ENCODE peak calls at places on chromosomes 11 and 22, in nine cellular contexts. S, U, B, J, R, F, Y, X and O are unnamed samples.

GRCh38 chr11:97772696-97773095 is 1248.1 kb upstream of the CNTN5 start:
- DNase-seq in S (no peak), U (no peak), B (no peak), J (no peak), R (no peak), F (no peak), Y (no peak), X (no peak), O (no peak)

GRCh38 chr11:110507328-110507727 is 77.6 kb downstream of the FDX1 start:
- DNase-seq in S (no peak), U (no peak), B (no peak), J (no peak), R (no peak), F (no peak), Y (no peak), X (no peak), O (no peak)

GRCh38 chr11:134120921-134121526 is 52.2 kb downstream of the JAM3 start:
- DNase-seq in S (no peak), U (peak; percentile 78), B (no peak), J (no peak), R (peak; percentile 39), F (no peak), Y (no peak), X (no peak), O (peak; percentile 46)

GRCh38 chr11:119536801-119537200 is 113.8 kb upstream of the THY1 start:
- DNase-seq in S (no peak), U (no peak), B (no peak), J (no peak), R (no peak), F (no peak), Y (no peak), X (no peak), O (no peak)

GRCh38 chr22:47965066-47965465 is 1202.6 kb downstream of the TBC1D22A start:
- DNase-seq in S (no peak), U (no peak), B (no peak), J (no peak), R (no peak), F (no peak), Y (no peak), X (no peak), O (no peak)

GRCh38 chr11:79393362-79394043 is 47.3 kb downstream of the TENM4 start:
- DNase-seq in S (no peak), U (no peak), B (no peak), J (no peak), R (no peak), F (no peak), Y (no peak), X (no peak), O (no peak)

GRCh38 chr11:62242021-62242420 is at the start of gene SCGB1D2:
- DNase-seq in S (no peak), U (no peak), B (no peak), J (no peak), R (no peak), F (no peak), Y (peak; percentile 88), X (no peak), O (peak; percentile 78)

GRCh38 chr11:64400096-64400495 is 41.1 kb downstream of the RPS6KA4 start:
- DNase-seq in S (peak; percentile 50), U (peak; percentile 18), B (no peak), J (no peak), R (no peak), F (no peak), Y (no peak), X (peak; percentile 39), O (peak; percentile 55)

GRCh38 chr11:86940122-86940777 is 14.9 kb downstream of the FZD4 start:
- DNase-seq in S (no peak), U (peak; percentile 74), B (no peak), J (no peak), R (peak; percentile 16), F (no peak), Y (no peak), X (peak; percentile 57), O (peak; percentile 69)

GRCh38 chr11:20342347-20343279 is 20.9 kb upstream of the HTATIP2 start:
- DNase-seq in S (peak; percentile 10), U (no peak), B (no peak), J (no peak), R (no peak), F (no peak), Y (no peak), X (no peak), O (no peak)

GRCh38 chr11:101188173-101188572 is 58.6 kb upstream of the PGR start:
- DNase-seq in S (no peak), U (peak; percentile 23), B (no peak), J (no peak), R (no peak), F (no peak), Y (no peak), X (no peak), O (no peak)

GRCh38 chr11:69530278-69531070 is 49.0 kb downstream of the LINC01488 start:
- DNase-seq in S (peak; percentile 92), U (no peak), B (no peak), J (no peak), R (no peak), F (no peak), Y (no peak), X (no peak), O (no peak)

GRCh38 chr22:35539487-35539886 is 1.1 kb upstream of the RASD2 start:
- DNase-seq in S (no peak), U (no peak), B (no peak), J (no peak), R (no peak), F (no peak), Y (peak; percentile 17), X (no peak), O (no peak)

GRCh38 chr11:17927643-17928343 is 85.1 kb downstream of the SERGEF start:
- DNase-seq in S (no peak), U (peak; percentile 92), B (no peak), J (no peak), R (no peak), F (no peak), Y (no peak), X (no peak), O (no peak)

GRCh38 chr11:57277845-57278720 is 41.0 kb upstream of the APLNR start:
- DNase-seq in S (peak; percentile 7), U (peak; percentile 86), B (peak; percentile 38), J (no peak), R (peak; percentile 78), F (no peak), Y (peak; percentile 66), X (peak; percentile 70), O (peak; percentile 76)

GRCh38 chr11:47336595-47336994 is 15.9 kb downstream of the MYBPC3 start:
- DNase-seq in S (no peak), U (no peak), B (no peak), J (no peak), R (no peak), F (no peak), Y (no peak), X (no peak), O (peak; percentile 38)

GRCh38 chr11:4459470-4459869 is 10.4 kb downstream of the OR52K2 start:
- DNase-seq in S (peak; percentile 95), U (no peak), B (no peak), J (no peak), R (no peak), F (no peak), Y (no peak), X (no peak), O (peak; percentile 51)

GRCh38 chr11:88414385-88414861 is 76.9 kb upstream of the CTSC start:
- DNase-seq in S (peak; percentile 63), U (peak; percentile 78), B (no peak), J (no peak), R (no peak), F (no peak), Y (peak; percentile 46), X (no peak), O (no peak)

GRCh38 chr22:42489000-42489399 is 30.6 kb downstream of the RRP7A start:
- DNase-seq in S (no peak), U (no peak), B (no peak), J (no peak), R (no peak), F (no peak), Y (no peak), X (no peak), O (no peak)

GRCh38 chr11:95788921-95789505 is 569 bp downstream of the FAM76B start:
- DNase-seq in S (no peak), U (peak; percentile 39), B (peak; percentile 25), J (no peak), R (peak; percentile 59), F (no peak), Y (peak; percentile 36), X (no peak), O (no peak)

GRCh38 chr11:326842-327580 is 6.4 kb upstream of the IFITM3 start:
- DNase-seq in S (peak; percentile 82), U (peak; percentile 71), B (no peak), J (peak; percentile 50), R (peak; percentile 56), F (peak; percentile 55), Y (no peak), X (peak; percentile 80), O (peak; percentile 94)

GRCh38 chr22:39530692-39531331 is 1.7 kb downstream of the RPS19BP1 start:
- DNase-seq in S (peak; percentile 62), U (peak; percentile 54), B (no peak), J (no peak), R (no peak), F (no peak), Y (no peak), X (no peak), O (no peak)

GRCh38 chr22:23281406-23282088 is 101.2 kb downstream of the BCR start:
- DNase-seq in S (peak; percentile 55), U (peak; percentile 78), B (peak; percentile 79), J (peak; percentile 72), R (peak; percentile 90), F (peak; percentile 50), Y (peak; percentile 74), X (peak; percentile 88), O (peak; percentile 91)

GRCh38 chr11:130209128-130209932 is 49.7 kb downstream of the ST14 start:
- DNase-seq in S (no peak), U (no peak), B (no peak), J (no peak), R (no peak), F (no peak), Y (no peak), X (peak; percentile 24), O (no peak)